ENCODE peak calls at places on chromosome 6, in ten cellular contexts. S, A, F, K, Z, D, C, Y, H and B are unnamed samples. For H3K4me1, the result is how much of the 10 kb centered on the place peaks cover.

GRCh38 chr6:20952605-20953004 is 418.3 kb downstream of the CDKAL1 start:
- ATAC-seq in S (no peak), A (no peak), F (no peak), K (no peak), Z (no peak), D (no peak), C (peak), Y (peak), H (peak), B (no peak)

GRCh38 chr6:10330515-10330914 is 84.4 kb downstream of the TFAP2A start:
- ATAC-seq in S (no peak), A (no peak), F (no peak), K (no peak), Z (no peak), D (no peak), C (no peak), Y (no peak), H (no peak), B (no peak)

GRCh38 chr6:161128230-161128629 is 136.7 kb downstream of the MAP3K4 start:
- ATAC-seq in S (no peak), A (no peak), F (no peak), K (no peak), Z (no peak), D (no peak), C (no peak), Y (no peak), H (no peak), B (no peak)

GRCh38 chr6:21132856-21133610 is 460.5 kb upstream of the SOX4 start:
- ATAC-seq in S (no peak), A (no peak), F (no peak), K (no peak), Z (no peak), D (no peak), C (peak), Y (no peak), H (no peak), B (no peak)

GRCh38 chr6:163373240-163373639 is 41.3 kb upstream of the QKI start:
- ATAC-seq in S (no peak), A (peak), F (no peak), K (peak), Z (no peak), D (no peak), C (no peak), Y (no peak), H (no peak), B (no peak)

GRCh38 chr6:149324428-149324827 is 6.9 kb downstream of the TAB2 start:
- ATAC-seq in S (no peak), A (peak), F (no peak), K (no peak), Z (no peak), D (peak), C (peak), Y (peak), H (no peak), B (no peak)

GRCh38 chr6:18595774-18596528 is 208.8 kb downstream of the RNF144B start:
- ATAC-seq in S (peak), A (peak), F (peak), K (peak), Z (peak), D (peak), C (peak), Y (peak), H (peak), B (peak)

GRCh38 chr6:47371875-47372255 is 62.2 kb upstream of the TNFRSF21 start:
- ATAC-seq in S (no peak), A (peak), F (peak), K (peak), Z (no peak), D (no peak), C (no peak), Y (no peak), H (no peak), B (no peak)

GRCh38 chr6:39312912-39313525 is 1.2 kb downstream of the KCNK17 start:
- ATAC-seq in S (no peak), A (no peak), F (no peak), K (no peak), Z (no peak), D (no peak), C (no peak), Y (peak), H (no peak), B (no peak)

GRCh38 chr6:13548500-13549210 is 25.7 kb upstream of the SIRT5 start:
- ATAC-seq in S (no peak), A (peak), F (no peak), K (peak), Z (no peak), D (no peak), C (no peak), Y (peak), H (no peak), B (no peak)

GRCh38 chr6:1644516-1644915 is 34.8 kb downstream of the FOXC1 start:
- ATAC-seq in S (no peak), A (no peak), F (no peak), K (no peak), Z (no peak), D (no peak), C (no peak), Y (no peak), H (no peak), B (no peak)

GRCh38 chr6:11535801-11536230 is 1.7 kb upstream of the TMEM170B start:
- ATAC-seq in S (no peak), A (no peak), F (no peak), K (no peak), Z (no peak), D (no peak), C (no peak), Y (peak), H (no peak), B (no peak)
- H3K27ac ChIP-seq in S (no peak), A (no peak), F (no peak), K (no peak), Z (no peak), D (peak), C (no peak), Y (no peak), H (no peak), B (no peak)

GRCh38 chr6:35729349-35729678 is 7.5 kb upstream of the ARMC12 start:
- ATAC-seq in S (no peak), A (no peak), F (no peak), K (no peak), Z (no peak), D (no peak), C (no peak), Y (no peak), H (no peak), B (no peak)

GRCh38 chr6:35729722-35730121 is 7.1 kb upstream of the ARMC12 start:
- ATAC-seq in S (no peak), A (no peak), F (no peak), K (no peak), Z (no peak), D (no peak), C (no peak), Y (no peak), H (no peak), B (no peak)

GRCh38 chr6:35727935-35728662 is 8.7 kb upstream of the ARMC12 start:
- ATAC-seq in S (peak), A (peak), F (peak), K (peak), Z (peak), D (peak), C (peak), Y (peak), H (peak), B (peak)

GRCh38 chr6:35727206-35727934 is 9.5 kb upstream of the ARMC12 start:
- ATAC-seq in S (peak), A (peak), F (peak), K (peak), Z (peak), D (peak), C (peak), Y (peak), H (peak), B (peak)

DNA sequence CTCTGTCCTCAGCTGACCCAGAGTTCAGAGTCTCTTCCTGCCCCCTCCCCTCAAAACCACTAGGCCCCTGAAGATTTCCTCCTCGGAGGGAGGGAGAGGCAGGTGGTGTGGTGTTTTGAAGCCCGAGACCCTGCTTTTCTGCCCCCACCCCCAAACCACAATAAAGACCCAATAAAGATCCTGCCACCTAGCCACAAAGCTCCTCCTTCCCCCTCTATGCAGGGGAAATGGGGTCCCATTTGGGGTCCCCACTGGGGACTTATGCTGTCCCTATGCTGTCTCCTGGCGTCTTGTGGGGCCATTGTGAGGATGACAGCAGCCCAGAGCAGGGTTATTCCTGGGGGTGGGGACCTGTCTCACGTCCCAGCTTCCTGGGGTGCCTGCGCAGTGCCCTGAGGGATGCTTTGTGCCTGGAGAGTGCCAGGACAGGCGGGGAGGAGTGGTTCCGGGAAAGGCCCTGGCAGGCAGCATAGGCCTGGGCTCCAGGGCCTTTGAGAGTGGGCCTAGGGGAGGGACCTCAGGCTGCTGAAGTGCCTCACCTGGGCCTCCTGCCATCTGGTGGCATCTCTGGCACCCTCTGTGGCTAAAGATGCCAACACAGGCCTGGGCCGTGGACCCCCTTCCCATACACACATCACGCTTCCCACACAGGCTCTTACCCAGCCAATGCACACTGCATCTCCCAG is 8.0 kb upstream of the ARMC12 start:
- ATAC-seq in S (no peak), A (no peak), F (peak), K (peak), Z (no peak), D (no peak), C (peak), Y (peak), H (no peak), B (no peak)
- TF ChIP-seq POLR2A in S (no peak), A (no peak), F (no peak), K (no peak), Z (no peak), D (no peak), C (no peak), Y (peak), H (no peak), B (no peak)

GRCh38 chr6:183668-184067 is 108.6 kb upstream of the DUSP22 start:
- ATAC-seq in S (no peak), A (no peak), F (no peak), K (no peak), Z (no peak), D (no peak), C (no peak), Y (no peak), H (no peak), B (no peak)
- H3K4me1 ChIP-seq in S (under half), A (under half), F (under half), K (under half), Z (under half), D (under half), C (under half), Y (under half), H (under half), B (under half)

GRCh38 chr6:109304284-109305015 is 77.8 kb downstream of the CD164 start:
- ATAC-seq in S (no peak), A (peak), F (no peak), K (no peak), Z (peak), D (no peak), C (no peak), Y (peak), H (peak), B (no peak)
- H3K27ac ChIP-seq in S (no peak), A (peak), F (no peak), K (no peak), Z (peak), D (peak), C (no peak), Y (peak), H (no peak), B (peak)

DNA sequence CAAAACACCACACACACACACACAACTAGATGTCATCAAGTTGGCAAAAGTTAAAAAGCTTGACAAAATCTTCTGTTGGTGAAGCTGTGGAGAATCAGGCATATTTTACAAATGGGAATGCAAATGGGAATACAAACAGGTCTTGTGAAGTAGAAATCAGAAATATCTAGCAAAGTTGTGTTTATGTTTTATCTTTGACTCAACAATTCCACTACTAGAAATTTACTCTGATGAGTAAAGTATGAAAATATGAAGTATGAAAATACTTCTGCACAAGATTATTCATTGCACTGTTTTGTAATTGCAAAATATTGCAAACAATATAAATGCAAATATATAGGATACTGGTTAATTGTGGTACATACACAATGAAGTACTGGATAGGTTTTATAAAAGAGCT is 1166.0 kb upstream of the GJE1 start:
- ATAC-seq in S (no peak), A (no peak), F (no peak), K (no peak), Z (no peak), D (no peak), C (no peak), Y (no peak), H (no peak), B (no peak)
- TF ChIP-seq POLR2A in S (no peak), A (no peak), F (no peak), K (no peak), Z (no peak), D (no peak), C (no peak), Y (no peak), H (no peak), B (no peak)

DNA sequence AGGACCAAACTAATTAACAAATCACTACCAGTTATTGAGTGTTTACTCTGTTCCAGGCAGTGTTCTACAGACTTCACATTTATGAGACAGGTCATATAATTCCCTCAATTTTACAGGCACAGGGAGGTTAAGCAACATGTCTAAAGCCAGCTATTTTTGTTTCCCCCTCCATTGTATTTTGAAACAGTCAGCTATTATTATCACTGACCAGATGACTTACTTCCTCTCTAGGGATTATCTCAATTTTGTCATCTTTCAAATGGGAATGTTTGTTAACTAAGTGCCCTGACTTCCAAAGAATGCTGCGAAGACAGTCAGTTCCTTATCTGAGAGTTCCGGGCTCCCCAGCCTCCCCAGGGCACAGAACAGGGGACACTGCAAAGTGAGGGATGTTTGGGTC is 5.6 kb upstream of the CNPY3 start:
- ATAC-seq in S (no peak), A (peak), F (no peak), K (no peak), Z (no peak), D (no peak), C (peak), Y (peak), H (no peak), B (peak)
- H3K4me1 ChIP-seq in S (under half), A (under half), F (under half), K (half or more), Z (under half), D (under half), C (under half), Y (under half), H (under half), B (under half)